ENCODE peak calls at places on chromosomes 12 and 14, in six cellular contexts. One of them, this sample, is unnamed.
A peak's percentile ranks its signal among the peaks of the same experiment; 100 is the strongest.

GRCh38 chr14:72049462-72049861 is 117.2 kb downstream of the RGS6 start:
- DNase-seq in HFF-Myc: no peak
- DNase-seq in aorta: no peak
- DNase-seq in thyroid gland: no peak
- DNase-seq in bronchial epithelial cell: peak; percentile 22
- DNase-seq in psoas muscle: no peak
- DNase-seq in this sample: no peak

GRCh38 chr12:104219361-104219892 is 3.8 kb downstream of the TXNRD1 start:
- DNase-seq in HFF-Myc: peak; percentile 81
- DNase-seq in aorta: no peak
- DNase-seq in thyroid gland: no peak
- DNase-seq in bronchial epithelial cell: peak; percentile 95
- DNase-seq in psoas muscle: no peak
- DNase-seq in this sample: no peak

GRCh38 chr12:6342140-6342889 is 439 bp upstream of the TNFRSF1A start:
- DNase-seq in HFF-Myc: no peak
- DNase-seq in aorta: no peak
- DNase-seq in thyroid gland: no peak
- DNase-seq in bronchial epithelial cell: peak; percentile 33
- DNase-seq in psoas muscle: no peak
- DNase-seq in this sample: no peak

GRCh38 chr12:46546634-46547273 is 174.2 kb upstream of the SLC38A2 start:
- DNase-seq in HFF-Myc: no peak
- DNase-seq in aorta: no peak
- DNase-seq in thyroid gland: no peak
- DNase-seq in bronchial epithelial cell: peak; percentile 86
- DNase-seq in psoas muscle: no peak
- DNase-seq in this sample: no peak

GRCh38 chr12:119869720-119870119 is 7.4 kb downstream of the CIT start:
- DNase-seq in HFF-Myc: peak; percentile 91
- DNase-seq in aorta: peak; percentile 58
- DNase-seq in thyroid gland: no peak
- DNase-seq in bronchial epithelial cell: peak; percentile 91
- DNase-seq in psoas muscle: peak; percentile 23
- DNase-seq in this sample: no peak

GRCh38 chr12:121278450-121279375 is 17.8 kb downstream of the CAMKK2 start:
- DNase-seq in HFF-Myc: no peak
- DNase-seq in aorta: peak; percentile 75
- DNase-seq in thyroid gland: peak; percentile 18
- DNase-seq in bronchial epithelial cell: no peak
- DNase-seq in psoas muscle: peak; percentile 44
- DNase-seq in this sample: no peak

GRCh38 chr12:32253154-32253795 is 146.1 kb upstream of the FGD4 start:
- DNase-seq in HFF-Myc: no peak
- DNase-seq in aorta: no peak
- DNase-seq in thyroid gland: no peak
- DNase-seq in bronchial epithelial cell: no peak
- DNase-seq in psoas muscle: no peak
- DNase-seq in this sample: no peak

GRCh38 chr12:14756331-14757143 is 46.7 kb downstream of the WBP11 start:
- DNase-seq in HFF-Myc: no peak
- DNase-seq in aorta: no peak
- DNase-seq in thyroid gland: peak; percentile 25
- DNase-seq in bronchial epithelial cell: no peak
- DNase-seq in psoas muscle: no peak
- DNase-seq in this sample: no peak

GRCh38 chr14:69044965-69045555 is 66.0 kb upstream of the ACTN1 start:
- DNase-seq in HFF-Myc: no peak
- DNase-seq in aorta: peak; percentile 84
- DNase-seq in thyroid gland: peak; percentile 88
- DNase-seq in bronchial epithelial cell: peak; percentile 32
- DNase-seq in psoas muscle: peak; percentile 53
- DNase-seq in this sample: no peak

GRCh38 chr14:37969511-37969979 is 238.2 kb upstream of the SSTR1 start:
- DNase-seq in HFF-Myc: no peak
- DNase-seq in aorta: no peak
- DNase-seq in thyroid gland: no peak
- DNase-seq in bronchial epithelial cell: no peak
- DNase-seq in psoas muscle: no peak
- DNase-seq in this sample: no peak

GRCh38 chr14:53716521-53716920 is 240.1 kb downstream of the BMP4 start:
- DNase-seq in HFF-Myc: no peak
- DNase-seq in aorta: no peak
- DNase-seq in thyroid gland: no peak
- DNase-seq in bronchial epithelial cell: no peak
- DNase-seq in psoas muscle: no peak
- DNase-seq in this sample: no peak

GRCh38 chr14:92456215-92457017 is 57.2 kb upstream of the RIN3 start:
- DNase-seq in HFF-Myc: no peak
- DNase-seq in aorta: peak; percentile 76
- DNase-seq in thyroid gland: no peak
- DNase-seq in bronchial epithelial cell: peak; percentile 29
- DNase-seq in psoas muscle: peak; percentile 53
- DNase-seq in this sample: peak; percentile 82

GRCh38 chr12:121799842-121800693 is 3.7 kb upstream of the SETD1B start:
- DNase-seq in HFF-Myc: no peak
- DNase-seq in aorta: peak; percentile 93
- DNase-seq in thyroid gland: peak; percentile 88
- DNase-seq in bronchial epithelial cell: peak; percentile 68
- DNase-seq in psoas muscle: peak; percentile 97
- DNase-seq in this sample: peak; percentile 97

GRCh38 chr14:75515631-75515999 is 6.7 kb upstream of the BATF start:
- DNase-seq in HFF-Myc: no peak
- DNase-seq in aorta: peak; percentile 57
- DNase-seq in thyroid gland: no peak
- DNase-seq in bronchial epithelial cell: no peak
- DNase-seq in psoas muscle: no peak
- DNase-seq in this sample: no peak

GRCh38 chr12:68944296-68945076 is 11.5 kb upstream of the CPM start:
- DNase-seq in HFF-Myc: no peak
- DNase-seq in aorta: no peak
- DNase-seq in thyroid gland: no peak
- DNase-seq in bronchial epithelial cell: peak; percentile 10
- DNase-seq in psoas muscle: no peak
- DNase-seq in this sample: no peak

GRCh38 chr14:86723254-86723624 is 1193.3 kb downstream of the FLRT2 start:
- DNase-seq in HFF-Myc: no peak
- DNase-seq in aorta: no peak
- DNase-seq in thyroid gland: no peak
- DNase-seq in bronchial epithelial cell: no peak
- DNase-seq in psoas muscle: no peak
- DNase-seq in this sample: no peak

GRCh38 chr12:97308576-97309198 is 153.9 kb upstream of the RMST start:
- DNase-seq in HFF-Myc: peak; percentile 6
- DNase-seq in aorta: no peak
- DNase-seq in thyroid gland: no peak
- DNase-seq in bronchial epithelial cell: peak; percentile 71
- DNase-seq in psoas muscle: no peak
- DNase-seq in this sample: no peak

GRCh38 chr14:56422703-56423213 is 156.8 kb upstream of the TMEM260 start:
- DNase-seq in HFF-Myc: peak; percentile 27
- DNase-seq in aorta: peak; percentile 62
- DNase-seq in thyroid gland: peak; percentile 82
- DNase-seq in bronchial epithelial cell: peak; percentile 55
- DNase-seq in psoas muscle: peak; percentile 23
- DNase-seq in this sample: peak; percentile 82

GRCh38 chr12:6613015-6613775 is 6.0 kb upstream of the CHD4 start:
- DNase-seq in HFF-Myc: peak; percentile 56
- DNase-seq in aorta: peak; percentile 85
- DNase-seq in thyroid gland: peak; percentile 83
- DNase-seq in bronchial epithelial cell: peak; percentile 42
- DNase-seq in psoas muscle: peak; percentile 69
- DNase-seq in this sample: peak; percentile 94

GRCh38 chr12:103966736-103967135 is 1.1 kb downstream of the TDG start:
- DNase-seq in HFF-Myc: no peak
- DNase-seq in aorta: no peak
- DNase-seq in thyroid gland: no peak
- DNase-seq in bronchial epithelial cell: no peak
- DNase-seq in psoas muscle: no peak
- DNase-seq in this sample: no peak

GRCh38 chr14:104735830-104736642 is 12.0 kb downstream of the ADSS1 start:
- DNase-seq in HFF-Myc: no peak
- DNase-seq in aorta: peak; percentile 95
- DNase-seq in thyroid gland: peak; percentile 67
- DNase-seq in bronchial epithelial cell: peak; percentile 67
- DNase-seq in psoas muscle: peak; percentile 91
- DNase-seq in this sample: peak; percentile 92

GRCh38 chr12:70031046-70031445 is 206.0 kb downstream of the MYRFL start:
- DNase-seq in HFF-Myc: no peak
- DNase-seq in aorta: no peak
- DNase-seq in thyroid gland: no peak
- DNase-seq in bronchial epithelial cell: peak; percentile 53
- DNase-seq in psoas muscle: no peak
- DNase-seq in this sample: no peak

GRCh38 chr12:103036581-103037214 is 79.2 kb downstream of the ASCL1 start:
- DNase-seq in HFF-Myc: no peak
- DNase-seq in aorta: no peak
- DNase-seq in thyroid gland: no peak
- DNase-seq in bronchial epithelial cell: no peak
- DNase-seq in psoas muscle: no peak
- DNase-seq in this sample: no peak

GRCh38 chr12:98490491-98491453 is 24.6 kb upstream of the TMPO start:
- DNase-seq in HFF-Myc: peak; percentile 83
- DNase-seq in aorta: peak; percentile 88
- DNase-seq in thyroid gland: peak; percentile 84
- DNase-seq in bronchial epithelial cell: peak; percentile 75
- DNase-seq in psoas muscle: peak; percentile 81
- DNase-seq in this sample: peak; percentile 91

GRCh38 chr12:124457287-124458219 is 109.9 kb downstream of the NCOR2 start:
- DNase-seq in HFF-Myc: no peak
- DNase-seq in aorta: peak; percentile 92
- DNase-seq in thyroid gland: peak; percentile 28
- DNase-seq in bronchial epithelial cell: no peak
- DNase-seq in psoas muscle: peak; percentile 82
- DNase-seq in this sample: peak; percentile 95

DNA sequence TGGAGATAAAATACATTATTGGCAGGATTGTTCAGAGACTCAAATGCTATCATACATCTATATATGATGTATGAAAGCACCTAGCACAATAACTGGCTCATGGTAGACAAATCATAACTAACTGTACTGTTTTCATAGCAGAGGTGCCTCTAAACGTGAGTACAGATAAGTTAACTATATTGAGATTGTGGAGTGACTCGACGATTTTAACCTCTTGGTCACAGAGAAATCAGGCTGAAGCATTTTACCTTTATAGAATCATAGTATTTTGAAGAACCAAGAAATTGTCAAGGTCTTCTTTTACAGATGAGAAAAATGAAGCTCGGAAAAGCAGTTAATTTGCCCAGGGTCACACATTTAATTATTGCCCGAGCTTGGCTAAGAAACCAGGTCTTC is 666 bp upstream of the DERA start:
- DNase-seq in HFF-Myc: no peak
- DNase-seq in aorta: no peak
- DNase-seq in thyroid gland: no peak
- DNase-seq in bronchial epithelial cell: no peak
- DNase-seq in psoas muscle: no peak
- DNase-seq in this sample: no peak
- H3K4me3 ChIP-seq in HFF-Myc: peak overlapping the region; percentile 67
- H3K4me3 ChIP-seq in aorta: peak overlapping the region; percentile 74
- H3K4me3 ChIP-seq in thyroid gland: no peak overlapping the region
- H3K4me3 ChIP-seq in bronchial epithelial cell: no peak overlapping the region
- H3K4me3 ChIP-seq in psoas muscle: peak overlapping the region; percentile 93
- H3K4me3 ChIP-seq in this sample: peak overlapping the region; percentile 75

DNA sequence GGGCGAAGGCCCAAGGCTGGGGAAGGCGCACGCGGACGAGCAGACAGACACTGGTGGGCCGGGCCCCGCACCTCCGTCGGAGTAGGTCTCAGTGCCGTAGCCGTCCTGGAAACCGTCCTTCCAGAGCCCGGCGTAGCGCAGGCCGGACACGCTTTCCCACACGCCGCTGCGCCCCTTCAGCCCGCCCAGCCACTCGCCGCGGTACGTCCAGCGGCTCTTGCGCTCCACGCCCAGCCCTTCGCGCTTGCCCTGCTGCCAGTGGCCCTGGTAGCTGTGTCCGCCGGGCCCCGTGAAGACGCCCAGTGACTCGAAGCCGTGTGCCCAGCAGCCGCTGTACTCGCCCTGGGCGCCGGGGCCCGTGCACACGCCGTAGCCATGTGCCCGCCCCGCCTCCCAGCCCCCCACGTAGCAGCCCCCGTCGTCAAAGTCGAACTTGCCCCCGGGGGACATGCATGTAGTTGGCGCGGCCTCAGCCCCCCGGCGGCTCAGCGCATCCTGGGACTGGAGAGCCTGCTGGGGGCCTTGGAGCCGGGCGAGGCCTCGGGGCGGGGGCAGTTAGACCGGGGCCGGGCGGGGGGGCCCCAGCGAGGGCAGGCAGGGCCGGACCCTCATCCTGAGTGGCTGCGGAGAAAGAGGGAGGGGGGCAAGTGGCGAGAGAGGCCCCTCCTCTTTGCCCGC is 1.4 kb downstream of the JPH4 start:
- DNase-seq in HFF-Myc: no peak
- DNase-seq in aorta: no peak
- DNase-seq in thyroid gland: peak; percentile 41
- DNase-seq in bronchial epithelial cell: no peak
- DNase-seq in psoas muscle: no peak
- DNase-seq in this sample: peak; percentile 63
- H3K4me3 ChIP-seq in HFF-Myc: no peak overlapping the region
- H3K4me3 ChIP-seq in aorta: no peak overlapping the region
- H3K4me3 ChIP-seq in thyroid gland: no peak overlapping the region
- H3K4me3 ChIP-seq in bronchial epithelial cell: no peak overlapping the region
- H3K4me3 ChIP-seq in psoas muscle: peak overlapping the region; percentile 43
- H3K4me3 ChIP-seq in this sample: peak overlapping the region; percentile 29

DNA sequence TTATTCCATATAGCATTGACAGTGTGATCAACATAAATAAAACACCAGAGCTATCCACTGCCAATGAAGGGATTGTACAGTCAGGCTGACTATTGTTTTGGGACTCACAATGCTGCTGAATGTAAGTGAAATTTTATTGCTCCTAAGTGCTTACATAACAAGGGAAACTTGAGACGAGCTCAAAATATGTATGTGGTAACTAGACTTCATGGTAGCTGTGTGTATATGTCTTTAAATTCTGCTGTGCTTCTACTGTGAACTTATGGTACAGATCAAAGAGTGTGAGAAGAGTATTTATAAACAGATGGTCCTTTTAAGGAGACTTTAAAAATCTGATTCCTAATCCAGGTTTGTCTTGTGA is 6.9 kb downstream of the FLRT2 start:
- DNase-seq in HFF-Myc: no peak
- DNase-seq in aorta: no peak
- DNase-seq in thyroid gland: no peak
- DNase-seq in bronchial epithelial cell: peak; percentile 13
- DNase-seq in psoas muscle: no peak
- DNase-seq in this sample: no peak
- H3K4me3 ChIP-seq in HFF-Myc: peak overlapping the region; percentile 91
- H3K4me3 ChIP-seq in aorta: no peak overlapping the region
- H3K4me3 ChIP-seq in thyroid gland: no peak overlapping the region
- H3K4me3 ChIP-seq in bronchial epithelial cell: no peak overlapping the region
- H3K4me3 ChIP-seq in psoas muscle: peak overlapping the region; percentile 77
- H3K4me3 ChIP-seq in this sample: no peak overlapping the region

DNA sequence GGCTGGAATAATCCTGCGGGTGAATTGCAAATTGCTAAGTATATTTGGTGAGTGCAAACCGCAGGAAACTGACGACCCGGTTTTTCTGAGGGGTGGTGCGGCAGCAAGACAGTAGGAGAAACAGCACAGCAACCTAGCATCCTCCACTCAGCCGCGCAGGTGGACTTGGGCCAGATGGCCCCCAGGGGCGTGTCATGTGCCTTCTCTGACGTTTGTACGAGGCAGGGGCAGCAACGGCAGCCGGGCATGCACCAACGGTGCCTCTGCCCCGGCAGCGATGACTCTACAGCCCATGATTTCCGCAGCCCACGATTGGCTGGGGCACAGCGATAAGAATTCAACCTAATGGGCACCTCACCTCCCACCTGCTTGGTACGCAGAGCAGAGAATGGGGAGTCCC is 11.1 kb upstream of the CLEC2A start:
- DNase-seq in HFF-Myc: no peak
- DNase-seq in aorta: no peak
- DNase-seq in thyroid gland: no peak
- DNase-seq in bronchial epithelial cell: no peak
- DNase-seq in psoas muscle: no peak
- DNase-seq in this sample: no peak
- H3K4me3 ChIP-seq in HFF-Myc: no peak overlapping the region
- H3K4me3 ChIP-seq in aorta: no peak overlapping the region
- H3K4me3 ChIP-seq in thyroid gland: no peak overlapping the region
- H3K4me3 ChIP-seq in bronchial epithelial cell: no peak overlapping the region
- H3K4me3 ChIP-seq in psoas muscle: no peak overlapping the region
- H3K4me3 ChIP-seq in this sample: no peak overlapping the region

This sample was measured in sigmoid colon.